ENCODE peak calls at places on chromosomes 6 and 20, in eight cellular contexts. H is heart right ventricle, B is brain microvascular endothelial cell, K is thoracic aorta, V is Caco-2, Y is PC-3, M is omental fat pad, A is cardiac muscle cell. I is an unnamed sample.

GRCh38 chr6:44808148-44808547 is 420.6 kb downstream of the CDC5L start:
- DNase-seq in V (no peak), K (no peak), M (no peak), Y (no peak), B (no peak), H (no peak), A (no peak), I (no peak)

GRCh38 chr20:64021124-64021975 is 14.6 kb upstream of the C20orf204 start:
- DNase-seq in B (no peak), A (no peak), V (no peak), M (no peak), H (no peak), Y (no peak), K (no peak), I (no peak)

GRCh38 chr6:37365791-37366190 is 12.0 kb downstream of the RNF8 start:
- DNase-seq in V (no peak), Y (peak; percentile 23), B (no peak), K (no peak), A (no peak), M (no peak), H (no peak), I (no peak)

GRCh38 chr6:22247916-22248482 is 48.8 kb downstream of the PRL start:
- DNase-seq in B (no peak), M (no peak), H (no peak), V (no peak), K (no peak), A (no peak), Y (no peak), I (no peak)

GRCh38 chr6:166658792-166659150 is 31.7 kb upstream of the RPS6KA2 start:
- DNase-seq in K (no peak), V (no peak), Y (no peak), H (no peak), B (no peak), M (no peak), A (no peak), I (no peak)

GRCh38 chr20:62317167-62317655 is 14.4 kb downstream of the ADRM1 start:
- DNase-seq in H (no peak), A (no peak), M (no peak), Y (no peak), K (no peak), B (no peak), V (no peak), I (no peak)

GRCh38 chr6:12845224-12846004 is 128.8 kb downstream of the PHACTR1 start:
- DNase-seq in H (no peak), K (no peak), A (no peak), Y (no peak), M (no peak), B (no peak), V (no peak), I (no peak)

GRCh38 chr20:48234951-48235350 is 449.7 kb upstream of the SULF2 start:
- DNase-seq in A (no peak), Y (no peak), B (no peak), K (no peak), H (no peak), V (peak; percentile 25), M (no peak), I (no peak)

GRCh38 chr20:56187791-56188190 is 60.7 kb upstream of the MC3R start:
- DNase-seq in A (no peak), K (no peak), Y (peak; percentile 59), V (no peak), M (no peak), H (no peak), B (no peak), I (no peak)

GRCh38 chr6:158232445-158233213 is 64.5 kb downstream of the GTF2H5 start:
- DNase-seq in B (peak; percentile 54), M (peak; percentile 31), A (peak; percentile 68), V (peak; percentile 58), H (peak; percentile 70), Y (peak; percentile 51), K (no peak), I (peak; percentile 51)

GRCh38 chr20:54166987-54167662 is 6.7 kb downstream of the CYP24A1 start:
- DNase-seq in M (no peak), V (no peak), K (no peak), A (no peak), B (no peak), H (no peak), Y (no peak), I (no peak)

GRCh38 chr20:34364013-34364382 is 925 bp downstream of the ITCH start:
- DNase-seq in A (peak; percentile 44), V (no peak), B (peak; percentile 27), K (no peak), M (no peak), Y (peak; percentile 49), H (peak; percentile 12), I (peak; percentile 30)

GRCh38 chr6:11179978-11180303 is 52.5 kb downstream of the NEDD9 start:
- DNase-seq in H (no peak), Y (no peak), A (no peak), K (no peak), M (no peak), B (no peak), V (no peak), I (no peak)

GRCh38 chr6:169921853-169922779 is 170.7 kb downstream of the ERMARD start:
- DNase-seq in H (no peak), K (no peak), V (no peak), A (no peak), Y (no peak), B (no peak), M (no peak), I (no peak)

GRCh38 chr6:168099201-168100010 is 20.4 kb upstream of the FRMD1 start:
- DNase-seq in K (no peak), M (no peak), H (no peak), V (no peak), B (no peak), A (peak; percentile 53), Y (no peak), I (no peak)

GRCh38 chr20:49028684-49029083 is 17.4 kb upstream of the CSE1L start:
- DNase-seq in V (peak; percentile 58), Y (peak; percentile 29), A (peak; percentile 42), K (no peak), H (no peak), M (no peak), B (peak; percentile 29), I (no peak)

GRCh38 chr20:13008761-13009681 is at the start of gene SPTLC3:
- DNase-seq in H (peak; percentile 44), V (peak; percentile 78), M (no peak), K (no peak), Y (peak; percentile 81), A (peak; percentile 49), B (peak; percentile 21), I (peak; percentile 57)
- TF ChIP-seq CTCF in H (no peak), V (peak; percentile 54), M (no peak), K (no peak), Y (peak; percentile 47), A (peak; percentile 13), B (peak; percentile 28), I (no peak)

GRCh38 chr6:29907637-29908340 is 34.5 kb upstream of the HLA-A start:
- DNase-seq in H (no peak), Y (no peak), A (no peak), M (no peak), K (no peak), B (no peak), V (peak; percentile 72), I (peak; percentile 10)

GRCh38 chr6:29908710-29909109 is 33.6 kb upstream of the HLA-A start:
- DNase-seq in K (no peak), H (no peak), M (no peak), A (no peak), V (no peak), Y (no peak), B (no peak), I (peak; percentile 9)

GRCh38 chr6:29908341-29908662 is 34.0 kb upstream of the HLA-A start:
- DNase-seq in K (no peak), M (no peak), Y (no peak), A (no peak), V (no peak), H (no peak), B (no peak), I (peak; percentile 15)

GRCh38 chr6:29912840-29913239 is 29.5 kb upstream of the HLA-A start:
- DNase-seq in A (no peak), V (no peak), M (no peak), H (no peak), B (no peak), K (no peak), Y (no peak), I (no peak)

DNA sequence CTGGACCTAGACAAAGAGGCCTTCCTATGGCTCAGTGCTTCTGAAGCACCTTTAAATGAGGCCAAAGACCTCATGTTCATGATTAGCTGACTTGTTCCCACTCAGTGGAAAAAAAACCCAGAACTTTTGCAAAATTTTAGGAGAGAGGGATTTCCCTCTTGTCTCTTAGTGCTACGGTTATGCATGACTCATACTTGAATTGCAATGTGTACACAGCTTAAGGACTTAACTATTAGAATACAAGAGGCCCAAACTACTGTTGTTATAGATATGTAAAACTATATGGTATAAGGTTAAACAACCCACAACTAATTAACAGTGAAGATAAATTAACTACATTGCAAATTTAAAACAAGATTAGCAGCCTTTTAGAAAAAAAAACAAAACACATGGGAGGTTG is 32.3 kb upstream of the HLA-A start:
- DNase-seq in Y (no peak), B (no peak), A (no peak), V (no peak), K (no peak), M (no peak), H (no peak), I (no peak)
- TF ChIP-seq CTCF in Y (no peak), B (no peak), A (no peak), V (no peak), K (no peak), M (no peak), H (no peak), I (no peak)

DNA sequence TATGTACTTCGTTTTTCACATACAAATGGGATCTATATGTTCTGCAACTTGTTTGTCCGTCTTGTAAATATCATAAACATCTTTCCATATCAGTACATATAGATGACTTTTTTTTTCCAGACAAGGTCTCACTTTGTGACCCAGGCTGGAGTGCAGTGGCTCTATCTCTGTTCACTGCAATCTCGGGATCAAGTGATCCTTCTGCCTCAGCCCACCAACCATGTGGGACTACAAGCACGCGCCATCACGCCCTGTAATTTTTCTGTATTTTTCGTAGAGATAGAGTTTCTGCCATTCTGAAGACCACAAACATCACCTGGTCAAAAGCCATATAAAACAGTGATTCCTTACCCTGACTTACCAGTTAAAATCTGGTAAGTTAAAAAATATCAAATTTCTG is 37.7 kb upstream of the SYNCRIP start:
- DNase-seq in A (no peak), H (no peak), M (no peak), B (no peak), V (no peak), Y (no peak), K (no peak), I (no peak)
- TF ChIP-seq CTCF in A (no peak), H (no peak), M (no peak), B (no peak), V (no peak), Y (no peak), K (no peak), I (no peak)

GRCh38 chr6:99246602-99247001 is 102.9 kb downstream of the FAXC start:
- DNase-seq in K (no peak), H (no peak), Y (no peak), V (no peak), M (no peak), B (no peak), A (no peak), I (no peak)

GRCh38 chr6:99241905-99242534 is 107.5 kb downstream of the FAXC start:
- DNase-seq in K (no peak), M (no peak), B (peak; percentile 46), A (peak; percentile 26), V (no peak), Y (peak; percentile 55), H (peak; percentile 16), I (no peak)
- TF ChIP-seq CTCF in K (no peak), M (no peak), B (peak; percentile 72), A (no peak), V (peak; percentile 62), Y (peak; percentile 59), H (peak; percentile 49), I (no peak)